ENCODE peak calls at places on chromosomes 2 and 18, in six cellular contexts. D, G, H, L, F and Z are unnamed samples.

GRCh38 chr2:217418544-217418943 is 558.7 kb upstream of the TNP1 start:
- DNase-seq in G (no peak), F (no peak), D (no peak), L (no peak), H (no peak), Z (no peak)

GRCh38 chr2:149766339-149766738 is 178.8 kb upstream of the MMADHC start:
- DNase-seq in F (no peak), G (no peak), H (no peak), D (no peak), L (no peak), Z (no peak)

GRCh38 chr2:55779459-55780421 is 86.1 kb upstream of the PNPT1 start:
- DNase-seq in H (no peak), L (no peak), F (peak; percentile 60), D (peak; percentile 49), G (peak; percentile 66), Z (no peak)

GRCh38 chr2:3805120-3805519 is 101.7 kb downstream of the DCDC2C start:
- DNase-seq in L (peak; percentile 91), H (no peak), G (peak; percentile 12), F (no peak), D (no peak), Z (peak; percentile 52)

GRCh38 chr18:23263551-23264235 is 128.4 kb downstream of the CABLES1 start:
- DNase-seq in D (no peak), H (no peak), L (no peak), G (no peak), F (no peak), Z (no peak)

GRCh38 chr2:216312441-216312840 is 59.8 kb downstream of the MARCHF4 start:
- DNase-seq in G (no peak), H (no peak), D (no peak), L (no peak), F (no peak), Z (no peak)

GRCh38 chr2:201183373-201183742 is 417 bp downstream of the CASP10 start:
- DNase-seq in L (no peak), D (peak; percentile 40), F (no peak), G (no peak), H (no peak), Z (no peak)

GRCh38 chr2:118190365-118190916 is 102.2 kb downstream of the INSIG2 start:
- DNase-seq in F (no peak), G (no peak), H (no peak), L (no peak), D (no peak), Z (no peak)

GRCh38 chr2:63346441-63346840 is 241.8 kb downstream of the WDPCP start:
- DNase-seq in F (no peak), L (no peak), G (no peak), D (no peak), H (no peak), Z (no peak)

GRCh38 chr2:84969511-84970265 is 1.3 kb upstream of the KCMF1 start:
- DNase-seq in L (no peak), G (no peak), D (peak; percentile 32), H (no peak), F (no peak), Z (peak; percentile 76)

GRCh38 chr2:85011747-85012146 is 40.8 kb downstream of the KCMF1 start:
- DNase-seq in L (peak; percentile 78), F (no peak), H (no peak), G (no peak), D (no peak), Z (no peak)

GRCh38 chr2:85531585-85531984 is 7.4 kb upstream of the MAT2A start:
- DNase-seq in F (no peak), G (no peak), D (no peak), H (no peak), L (no peak), Z (no peak)

GRCh38 chr2:191250400-191250799 is 5.2 kb downstream of the MYO1B start:
- DNase-seq in D (no peak), L (no peak), H (no peak), G (no peak), F (no peak), Z (no peak)

GRCh38 chr2:73175663-73176204 is 26.6 kb upstream of the NOTO start:
- DNase-seq in H (no peak), F (peak; percentile 54), G (peak; percentile 56), L (peak; percentile 88), D (peak; percentile 70), Z (peak; percentile 51)

GRCh38 chr18:76610933-76611749 is 116.1 kb upstream of the ZNF516 start:
- DNase-seq in F (no peak), L (no peak), D (no peak), H (no peak), G (no peak), Z (no peak)

GRCh38 chr2:8003462-8004075 is 678.3 kb upstream of the ID2 start:
- DNase-seq in G (peak; percentile 60), L (no peak), F (no peak), D (no peak), H (no peak), Z (no peak)

GRCh38 chr2:7191927-7192326 is 274.7 kb downstream of the RNF144A start:
- DNase-seq in F (no peak), L (no peak), D (no peak), H (no peak), G (peak; percentile 96), Z (no peak)

GRCh38 chr2:149000168-149000938 is 38.1 kb upstream of the LYPD6B start:
- DNase-seq in F (no peak), D (no peak), G (no peak), L (no peak), H (no peak), Z (no peak)

GRCh38 chr2:84498150-84498799 is 18.0 kb upstream of the DNAH6 start:
- DNase-seq in L (no peak), F (no peak), D (no peak), H (no peak), G (no peak), Z (no peak)

GRCh38 chr2:53632714-53633113 is 134.9 kb upstream of the CHAC2 start:
- DNase-seq in H (no peak), F (no peak), L (no peak), G (peak; percentile 73), D (no peak), Z (no peak)

GRCh38 chr2:235206980-235207579 is 255.3 kb downstream of the SH3BP4 start:
- DNase-seq in G (no peak), F (no peak), H (no peak), L (no peak), D (peak; percentile 86), Z (no peak)

GRCh38 chr2:230124235-230124634 is 55.5 kb upstream of the SLC16A14 start:
- DNase-seq in D (no peak), H (no peak), F (no peak), L (no peak), G (no peak), Z (no peak)
- H3K27ac ChIP-seq in D (no peak overlapping the region), H (no peak overlapping the region), F (no peak overlapping the region), L (no peak overlapping the region), G (no peak overlapping the region), Z (no peak overlapping the region)

GRCh38 chr2:156399224-156399949 is 36.8 kb upstream of the GPD2 start:
- DNase-seq in F (peak; percentile 16), L (peak; percentile 59), H (no peak), D (no peak), G (no peak), Z (no peak)
- H3K27ac ChIP-seq in F (peak overlapping the region; percentile 83), L (no peak overlapping the region), H (peak overlapping the region; percentile 80), D (peak overlapping the region; percentile 86), G (no peak overlapping the region), Z (no peak overlapping the region)

GRCh38 chr18:37568671-37569070 is 3.1 kb upstream of the CELF4 start:
- DNase-seq in L (peak; percentile 31), D (no peak), G (no peak), H (no peak), F (no peak), Z (no peak)
- H3K27ac ChIP-seq in L (no peak overlapping the region), D (no peak overlapping the region), G (no peak overlapping the region), H (no peak overlapping the region), F (no peak overlapping the region), Z (no peak overlapping the region)

DNA sequence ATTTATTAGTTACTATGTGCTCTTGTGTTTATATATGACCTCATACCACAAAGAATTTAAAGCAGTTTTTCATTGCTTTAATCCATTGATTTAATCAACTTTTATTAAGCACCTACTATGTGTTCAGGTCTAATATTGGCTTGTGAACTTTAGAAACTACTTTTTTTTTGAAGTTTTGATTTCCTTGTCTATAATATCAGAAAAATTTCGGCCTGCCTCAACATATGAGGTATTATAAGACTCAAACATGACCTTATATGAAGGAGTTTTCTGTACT is 117.7 kb downstream of the ZNF521 start:
- DNase-seq in F (no peak), D (no peak), H (no peak), G (no peak), L (no peak), Z (no peak)
- H3K27ac ChIP-seq in F (no peak overlapping the region), D (no peak overlapping the region), H (peak overlapping the region; percentile 24), G (peak overlapping the region; percentile 64), L (no peak overlapping the region), Z (no peak overlapping the region)

DNA sequence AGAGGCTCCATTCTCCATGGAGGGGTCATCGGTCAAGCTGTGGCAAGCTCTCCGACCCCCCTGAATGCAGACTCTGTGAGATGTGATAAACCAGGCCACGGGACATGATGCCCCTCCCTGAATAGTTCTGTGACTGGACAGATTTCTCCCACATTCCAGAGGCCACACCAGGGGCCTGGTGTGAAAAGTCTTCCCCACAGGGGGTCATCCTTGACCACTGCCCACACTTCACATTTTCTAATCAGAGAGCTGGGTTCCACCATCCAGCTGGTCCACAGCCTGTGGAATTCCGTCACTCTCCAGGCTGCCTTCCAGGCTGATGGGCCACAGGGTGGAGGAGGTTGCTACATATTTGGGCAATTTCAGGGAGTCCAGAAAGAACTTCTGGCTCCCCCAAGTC is 51.3 kb upstream of the CYRIA start:
- DNase-seq in H (no peak), G (no peak), L (no peak), F (no peak), D (no peak), Z (no peak)
- H3K27ac ChIP-seq in H (no peak overlapping the region), G (no peak overlapping the region), L (no peak overlapping the region), F (no peak overlapping the region), D (no peak overlapping the region), Z (no peak overlapping the region)

DNA sequence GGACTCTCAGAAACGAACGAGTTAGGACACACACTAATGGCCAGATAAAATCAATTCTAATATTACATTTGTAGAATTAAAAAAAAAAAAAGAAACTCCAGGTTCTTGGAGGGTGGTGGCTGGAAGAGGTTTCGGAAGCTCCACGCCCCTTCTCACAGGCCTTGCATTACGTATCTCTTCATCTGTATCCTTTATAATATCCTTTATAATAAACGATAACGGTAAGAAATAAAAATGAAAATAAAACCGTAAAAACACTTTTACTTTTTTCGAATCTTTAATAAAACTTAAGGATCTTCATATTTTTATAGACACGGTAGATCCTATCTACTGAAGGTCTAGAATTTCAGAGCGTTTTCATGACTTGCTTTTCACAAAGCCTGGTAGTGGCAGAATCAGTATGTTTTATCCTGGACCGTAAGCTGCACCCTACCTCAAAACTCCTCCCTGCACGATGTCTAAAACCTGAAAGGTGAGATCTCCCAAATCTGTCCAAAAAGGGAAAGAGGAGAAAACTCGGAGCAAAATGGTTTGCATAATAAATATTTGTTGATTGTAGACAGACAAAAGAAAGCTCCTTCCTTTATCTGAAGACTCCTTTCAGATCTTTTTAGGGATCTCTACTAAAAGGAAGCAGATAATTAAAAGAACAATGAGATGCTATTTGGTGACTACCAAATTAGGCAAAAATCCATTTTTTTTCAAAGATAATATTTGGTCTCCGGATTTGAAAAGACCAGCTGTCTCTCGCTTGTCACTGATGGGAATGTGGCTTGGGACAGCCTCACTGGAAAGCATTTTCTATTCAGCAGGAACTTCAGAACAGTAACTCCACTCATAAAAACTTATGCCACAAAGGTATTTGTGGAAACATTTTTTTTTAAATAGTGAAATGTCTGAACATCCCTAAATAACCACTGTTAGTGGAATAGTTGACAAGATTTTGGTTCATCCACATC is 2.0 kb upstream of the CXCR4 start:
- DNase-seq in D (no peak), L (no peak), G (no peak), F (no peak), H (no peak), Z (no peak)
- H3K27ac ChIP-seq in D (no peak overlapping the region), L (peak overlapping the region; percentile 87), G (no peak overlapping the region), F (no peak overlapping the region), H (no peak overlapping the region), Z (no peak overlapping the region)